ENCODE peak calls at places on chromosomes 7 and 10, in eight cellular contexts. B is right cardiac atrium, K is HuH-7, E is GM13977, O is fibroblast of the aortic adventitia, N is T-helper 9 cell, M is NCI-H1105, J is dermis microvascular lymphatic vessel endothelial cell. A is an unnamed sample.
A peak's percentile ranks its signal among the peaks of the same experiment; 100 is the strongest.

GRCh38 chr7:115747174-115747573 is 283.4 kb downstream of the TFEC start:
- DNase-seq in B (no peak), E (no peak), O (peak; percentile 20), M (no peak), N (no peak), K (no peak), J (no peak), A (no peak)

GRCh38 chr10:12333382-12334185 is 15.8 kb upstream of the CAMK1D start:
- DNase-seq in J (peak; percentile 23), N (peak; percentile 17), O (peak; percentile 93), K (no peak), B (peak; percentile 72), M (no peak), E (peak; percentile 68), A (peak; percentile 5)

GRCh38 chr10:73979428-73980407 is 18.2 kb upstream of the VCL start:
- DNase-seq in E (no peak), O (no peak), B (no peak), J (no peak), K (no peak), M (no peak), N (no peak), A (no peak)

GRCh38 chr7:46233585-46234329 is 312.7 kb upstream of the IGFBP3 start:
- DNase-seq in B (no peak), M (no peak), N (no peak), O (peak; percentile 54), J (no peak), K (no peak), E (no peak), A (no peak)

GRCh38 chr10:70815504-70816219 is at the start of gene SGPL1:
- DNase-seq in E (peak; percentile 98), J (peak; percentile 47), N (peak; percentile 77), B (peak; percentile 94), K (peak; percentile 84), O (peak; percentile 73), M (peak; percentile 58), A (no peak)

GRCh38 chr7:6615853-6616555 is 594 bp downstream of the ZNF853 start:
- DNase-seq in N (no peak), O (no peak), K (peak; percentile 85), J (no peak), B (peak; percentile 62), M (peak; percentile 25), E (no peak), A (no peak)

GRCh38 chr7:65798111-65799075 is 74.5 kb upstream of the VKORC1L1 start:
- DNase-seq in J (peak; percentile 56), B (no peak), M (no peak), N (no peak), E (peak; percentile 24), K (no peak), O (peak; percentile 33), A (peak; percentile 52)

GRCh38 chr7:119197872-119198527 is 973.5 kb downstream of the ANKRD7 start:
- DNase-seq in E (peak; percentile 14), J (peak; percentile 5), K (peak; percentile 19), B (no peak), M (peak; percentile 47), O (peak; percentile 20), N (no peak), A (no peak)

GRCh38 chr7:27640914-27641570 is 21.6 kb downstream of the HIBADH start:
- DNase-seq in E (no peak), B (no peak), M (no peak), O (peak; percentile 51), J (peak; percentile 51), K (no peak), N (no peak), A (peak; percentile 68)

GRCh38 chr10:72319416-72320254 is 35.1 kb downstream of the DNAJB12 start:
- DNase-seq in O (peak; percentile 92), E (peak; percentile 90), B (peak; percentile 99), K (peak; percentile 77), N (peak; percentile 79), J (peak; percentile 69), M (peak; percentile 59), A (no peak)

GRCh38 chr7:23246540-23246939 is at the start of gene GPNMB:
- DNase-seq in O (peak; percentile 97), M (no peak), B (no peak), E (no peak), J (no peak), K (no peak), N (no peak), A (no peak)

GRCh38 chr10:15152556-15152955 is 15.9 kb downstream of the NMT2 start:
- DNase-seq in J (no peak), O (no peak), M (no peak), E (no peak), K (no peak), N (no peak), B (no peak), A (no peak)

GRCh38 chr10:70465832-70466231 is 12.7 kb upstream of the PALD1 start:
- DNase-seq in N (no peak), M (no peak), J (no peak), K (no peak), O (no peak), B (no peak), E (no peak), A (no peak)

GRCh38 chr10:117261501-117261900 is 20.6 kb downstream of the SLC18A2 start:
- DNase-seq in N (no peak), J (no peak), K (no peak), O (no peak), E (no peak), M (no peak), B (no peak), A (no peak)

GRCh38 chr7:129295015-129295423 is 70.2 kb downstream of the AHCYL2 start:
- DNase-seq in E (no peak), B (no peak), K (no peak), M (no peak), N (no peak), O (peak; percentile 86), J (no peak), A (no peak)

GRCh38 chr7:111068618-111069017 is 22.3 kb upstream of the LRRN3 start:
- DNase-seq in N (no peak), K (no peak), J (no peak), E (no peak), M (no peak), O (no peak), B (no peak), A (no peak)

A was measured in glomerular endothelial cell.